ENCODE peak calls at places on chromosomes 5 and 9, in six cellular contexts. One of them, this sample, is unnamed.

GRCh38 chr9:137611623-137612609 is 6.4 kb downstream of the ARRDC1 start:
- DNase-seq in A549: peak
- DNase-seq in IMR-90: peak
- DNase-seq in GM12878: no peak
- DNase-seq in K562: peak
- DNase-seq in HepG2: peak
- DNase-seq in this sample: peak

GRCh38 chr9:15999422-16000339 is 446.8 kb downstream of the CCDC171 start:
- DNase-seq in A549: peak
- DNase-seq in IMR-90: peak
- DNase-seq in GM12878: no peak
- DNase-seq in K562: no peak
- DNase-seq in HepG2: no peak
- DNase-seq in this sample: peak

GRCh38 chr5:61229416-61229815 is 67.1 kb upstream of the SMIM15 start:
- DNase-seq in A549: no peak
- DNase-seq in IMR-90: no peak
- DNase-seq in GM12878: no peak
- DNase-seq in K562: no peak
- DNase-seq in HepG2: no peak
- DNase-seq in this sample: no peak

GRCh38 chr5:543755-544674 is 19.8 kb upstream of the SLC9A3 start:
- DNase-seq in A549: no peak
- DNase-seq in IMR-90: no peak
- DNase-seq in GM12878: peak
- DNase-seq in K562: no peak
- DNase-seq in HepG2: no peak
- DNase-seq in this sample: no peak

GRCh38 chr5:11564716-11565115 is 339.5 kb downstream of the CTNND2 start:
- DNase-seq in A549: no peak
- DNase-seq in IMR-90: no peak
- DNase-seq in GM12878: no peak
- DNase-seq in K562: no peak
- DNase-seq in HepG2: no peak
- DNase-seq in this sample: no peak

GRCh38 chr5:38551020-38552017 is 5.1 kb downstream of the LIFR start:
- DNase-seq in A549: peak
- DNase-seq in IMR-90: peak
- DNase-seq in GM12878: no peak
- DNase-seq in K562: peak
- DNase-seq in HepG2: peak
- DNase-seq in this sample: peak

GRCh38 chr9:124471761-124472160 is 21.5 kb downstream of the ADGRD2 start:
- DNase-seq in A549: no peak
- DNase-seq in IMR-90: no peak
- DNase-seq in GM12878: no peak
- DNase-seq in K562: no peak
- DNase-seq in HepG2: no peak
- DNase-seq in this sample: no peak

GRCh38 chr5:69418559-69418958 is 3.6 kb downstream of the MARVELD2 start:
- DNase-seq in A549: no peak
- DNase-seq in IMR-90: no peak
- DNase-seq in GM12878: no peak
- DNase-seq in K562: no peak
- DNase-seq in HepG2: no peak
- DNase-seq in this sample: no peak

GRCh38 chr5:102863764-102864560 is 108.9 kb downstream of the PAM start:
- DNase-seq in A549: no peak
- DNase-seq in IMR-90: peak
- DNase-seq in GM12878: no peak
- DNase-seq in K562: no peak
- DNase-seq in HepG2: no peak
- DNase-seq in this sample: no peak

GRCh38 chr9:116190997-116191396 is 37.4 kb downstream of the PAPPA start:
- DNase-seq in A549: no peak
- DNase-seq in IMR-90: peak
- DNase-seq in GM12878: no peak
- DNase-seq in K562: no peak
- DNase-seq in HepG2: no peak
- DNase-seq in this sample: no peak

GRCh38 chr5:131316026-131316425 is 52.2 kb downstream of the CDC42SE2 start:
- DNase-seq in A549: no peak
- DNase-seq in IMR-90: no peak
- DNase-seq in GM12878: no peak
- DNase-seq in K562: no peak
- DNase-seq in HepG2: no peak
- DNase-seq in this sample: no peak

GRCh38 chr9:7636297-7636696 is 163.3 kb downstream of the DMAC1 start:
- DNase-seq in A549: no peak
- DNase-seq in IMR-90: no peak
- DNase-seq in GM12878: no peak
- DNase-seq in K562: no peak
- DNase-seq in HepG2: no peak
- DNase-seq in this sample: no peak

GRCh38 chr5:135008981-135009735 is 24.9 kb downstream of the PITX1 start:
- DNase-seq in A549: no peak
- DNase-seq in IMR-90: no peak
- DNase-seq in GM12878: no peak
- DNase-seq in K562: no peak
- DNase-seq in HepG2: no peak
- DNase-seq in this sample: peak

GRCh38 chr5:142427529-142427928 is 102.7 kb upstream of the SPRY4 start:
- DNase-seq in A549: no peak
- DNase-seq in IMR-90: no peak
- DNase-seq in GM12878: no peak
- DNase-seq in K562: no peak
- DNase-seq in HepG2: no peak
- DNase-seq in this sample: no peak

GRCh38 chr5:142426129-142426641 is 101.4 kb upstream of the SPRY4 start:
- DNase-seq in A549: no peak
- DNase-seq in IMR-90: peak
- DNase-seq in GM12878: no peak
- DNase-seq in K562: no peak
- DNase-seq in HepG2: no peak
- DNase-seq in this sample: no peak

GRCh38 chr5:142428036-142428772 is 103.4 kb upstream of the SPRY4 start:
- DNase-seq in A549: no peak
- DNase-seq in IMR-90: no peak
- DNase-seq in GM12878: no peak
- DNase-seq in K562: no peak
- DNase-seq in HepG2: no peak
- DNase-seq in this sample: no peak

GRCh38 chr5:142426676-142427364 is 102.0 kb upstream of the SPRY4 start:
- DNase-seq in A549: no peak
- DNase-seq in IMR-90: no peak
- DNase-seq in GM12878: no peak
- DNase-seq in K562: no peak
- DNase-seq in HepG2: no peak
- DNase-seq in this sample: no peak

DNA sequence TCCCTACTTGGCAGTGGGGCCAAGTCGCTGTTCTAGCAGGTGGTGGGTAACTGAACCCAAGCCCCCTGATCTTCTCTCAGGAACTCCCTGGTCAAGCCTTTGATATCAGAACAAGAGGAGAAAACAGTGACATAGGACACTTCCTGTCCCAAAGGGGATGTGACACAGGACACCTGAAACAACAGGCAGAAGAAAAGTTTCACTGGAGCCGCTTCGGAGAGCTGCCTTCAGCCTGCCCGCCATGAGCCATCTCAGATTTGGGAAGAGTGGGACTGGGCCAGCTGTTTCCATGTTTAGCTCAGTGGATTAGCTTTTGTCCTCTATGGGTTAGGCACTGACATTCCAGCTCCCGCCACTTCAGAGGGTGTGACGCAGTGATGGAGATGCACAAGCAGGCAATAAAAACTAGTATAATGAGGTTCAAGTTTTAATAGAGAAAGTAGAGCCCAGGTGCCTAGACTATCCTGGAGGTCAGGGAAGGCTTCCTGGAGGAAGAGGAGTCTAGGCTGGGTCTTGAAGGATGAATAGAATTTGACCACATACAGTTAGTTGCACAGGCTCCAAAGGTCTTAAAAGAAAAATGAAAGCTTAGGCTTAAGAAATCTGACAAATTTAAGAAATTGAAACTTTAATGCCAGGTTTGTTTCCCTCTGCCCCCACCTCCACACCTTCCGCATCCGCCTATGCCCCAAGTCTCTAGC is 104.1 kb upstream of the SPRY4 start:
- DNase-seq in A549: no peak
- DNase-seq in IMR-90: no peak
- DNase-seq in GM12878: no peak
- DNase-seq in K562: no peak
- DNase-seq in HepG2: no peak
- DNase-seq in this sample: no peak
- TF ChIP-seq RFX5 in A549: no peak
- TF ChIP-seq RFX5 in IMR-90: no peak
- TF ChIP-seq RFX5 in GM12878: no peak
- TF ChIP-seq RFX5 in K562: no peak
- TF ChIP-seq RFX5 in HepG2: no peak
- TF ChIP-seq RFX5 in this sample: no peak

DNA sequence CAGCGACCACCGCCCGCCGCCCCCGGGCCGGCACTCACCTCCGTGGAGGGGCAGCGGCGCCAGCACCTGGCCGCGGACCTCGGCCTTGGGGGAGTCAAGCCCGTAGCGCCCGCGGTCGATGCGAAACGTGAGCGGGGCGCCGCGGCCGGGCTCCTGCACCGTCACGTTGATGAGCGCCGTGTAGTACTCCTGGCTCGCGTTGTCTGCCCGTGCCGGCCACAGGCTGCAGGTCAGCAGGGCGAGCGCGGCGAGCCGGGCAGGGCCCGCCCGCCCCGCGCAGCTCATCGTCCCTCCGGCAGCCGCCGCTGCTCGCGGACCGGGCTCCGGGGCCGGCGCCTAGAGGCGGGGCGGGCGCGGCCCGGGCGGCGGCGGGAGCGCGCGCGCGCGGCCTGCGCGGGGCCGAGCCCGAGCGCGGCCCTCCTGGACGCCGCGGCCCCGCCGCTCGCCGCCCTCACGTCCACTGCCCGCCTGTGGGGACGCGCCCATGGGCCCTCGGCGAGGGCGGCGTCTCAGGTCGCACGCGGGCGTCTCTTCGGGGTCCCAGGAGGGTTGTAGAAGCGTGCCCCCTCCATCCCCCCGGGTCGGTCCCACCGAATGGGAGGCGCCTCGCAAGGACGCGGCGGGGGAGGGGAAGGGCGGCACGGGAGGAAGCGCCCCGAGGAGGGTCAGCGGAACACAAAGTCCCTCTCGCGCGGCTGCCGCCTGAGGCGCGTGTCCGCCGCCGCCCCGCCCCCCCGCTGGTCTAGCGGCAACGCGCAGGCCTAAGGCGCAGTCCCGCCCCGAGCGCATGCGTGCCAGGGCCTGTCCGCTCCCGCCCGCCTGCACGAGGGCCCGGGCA is at the start of gene RNF130:
- DNase-seq in A549: peak
- DNase-seq in IMR-90: peak
- DNase-seq in GM12878: peak
- DNase-seq in K562: peak
- DNase-seq in HepG2: peak
- DNase-seq in this sample: peak
- TF ChIP-seq SMC3 in A549: no peak
- TF ChIP-seq SMC3 in IMR-90: no peak
- TF ChIP-seq SMC3 in GM12878: no peak
- TF ChIP-seq SMC3 in K562: no peak
- TF ChIP-seq SMC3 in HepG2: no peak
- TF ChIP-seq SMC3 in this sample: no peak

GRCh38 chr5:115843444-115844130 is 1.9 kb downstream of the AP3S1 start:
- DNase-seq in A549: no peak
- DNase-seq in IMR-90: no peak
- DNase-seq in GM12878: no peak
- DNase-seq in K562: no peak
- DNase-seq in HepG2: no peak
- DNase-seq in this sample: no peak

GRCh38 chr5:115844321-115844817 is 2.6 kb downstream of the AP3S1 start:
- DNase-seq in A549: no peak
- DNase-seq in IMR-90: no peak
- DNase-seq in GM12878: no peak
- DNase-seq in K562: no peak
- DNase-seq in HepG2: peak
- DNase-seq in this sample: no peak

GRCh38 chr5:115849258-115849798 is 7.6 kb downstream of the AP3S1 start:
- DNase-seq in A549: no peak
- DNase-seq in IMR-90: no peak
- DNase-seq in GM12878: no peak
- DNase-seq in K562: no peak
- DNase-seq in HepG2: no peak
- DNase-seq in this sample: no peak

GRCh38 chr5:115850771-115851416 is 9.2 kb downstream of the AP3S1 start:
- DNase-seq in A549: no peak
- DNase-seq in IMR-90: peak
- DNase-seq in GM12878: no peak
- DNase-seq in K562: no peak
- DNase-seq in HepG2: no peak
- DNase-seq in this sample: no peak

DNA sequence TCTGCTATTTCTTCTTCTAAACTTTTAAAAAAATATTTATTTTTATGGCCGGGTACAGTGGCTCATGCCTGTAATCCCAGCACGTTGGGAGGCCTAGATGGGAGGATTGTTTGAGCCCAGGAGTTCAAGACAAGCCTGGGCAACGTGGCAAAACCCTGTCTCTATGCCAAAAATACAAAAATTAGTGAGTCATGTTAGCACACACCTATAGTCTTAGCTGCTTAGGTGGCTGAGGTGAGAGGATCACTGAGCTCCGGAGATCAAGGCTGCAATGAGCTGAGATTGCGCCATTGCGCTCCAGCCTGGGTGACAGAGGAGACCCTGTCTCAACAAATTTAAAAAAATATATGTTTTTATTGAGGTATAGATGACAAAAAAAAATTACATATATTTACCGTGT is 5.6 kb downstream of the AP3S1 start:
- DNase-seq in A549: no peak
- DNase-seq in IMR-90: no peak
- DNase-seq in GM12878: no peak
- DNase-seq in K562: no peak
- DNase-seq in HepG2: no peak
- DNase-seq in this sample: no peak
- TF ChIP-seq RFX5 in A549: no peak
- TF ChIP-seq RFX5 in IMR-90: no peak
- TF ChIP-seq RFX5 in GM12878: no peak
- TF ChIP-seq RFX5 in K562: no peak
- TF ChIP-seq RFX5 in HepG2: no peak
- TF ChIP-seq RFX5 in this sample: no peak

DNA sequence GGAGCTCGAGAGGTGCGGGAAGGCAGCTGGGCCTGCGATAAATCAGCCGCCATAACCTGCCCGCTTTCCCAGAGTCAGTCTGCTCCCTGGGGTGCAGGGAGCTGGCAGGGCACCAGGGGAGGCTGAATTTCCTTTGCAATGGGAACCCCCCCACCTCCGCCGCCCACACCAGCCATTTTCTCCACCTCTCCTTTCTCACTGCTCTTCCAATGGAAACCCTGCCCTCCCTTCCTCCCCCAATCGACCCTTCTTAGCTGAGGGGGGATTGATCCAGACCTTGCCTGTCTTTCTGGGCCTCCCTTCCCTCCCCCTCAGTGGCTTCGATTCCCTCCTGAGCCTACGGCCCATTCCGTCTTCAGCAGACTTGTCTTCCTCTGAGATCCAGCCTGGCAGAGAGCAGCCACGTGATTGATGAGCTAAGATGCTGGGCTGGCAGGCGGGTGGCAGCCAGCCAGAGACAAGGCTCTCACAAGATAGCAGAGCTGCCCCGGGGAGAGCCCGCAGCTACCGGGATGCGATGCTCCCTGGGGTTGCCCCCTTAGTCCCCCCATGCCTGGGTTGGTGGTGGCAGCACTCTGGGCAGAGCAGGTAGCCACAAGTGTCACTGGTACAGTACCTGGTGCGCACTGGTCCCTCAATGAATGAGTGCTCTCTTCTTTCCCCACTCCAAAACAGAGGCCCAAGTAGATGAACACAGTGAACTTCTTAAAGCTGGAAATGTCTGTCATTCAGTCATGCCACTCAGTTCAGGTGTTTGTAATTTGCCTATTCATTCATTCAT is 53.7 kb upstream of the FABP6 start:
- DNase-seq in A549: no peak
- DNase-seq in IMR-90: peak
- DNase-seq in GM12878: no peak
- DNase-seq in K562: no peak
- DNase-seq in HepG2: no peak
- DNase-seq in this sample: peak
- TF ChIP-seq SMC3 in A549: no peak
- TF ChIP-seq SMC3 in IMR-90: no peak
- TF ChIP-seq SMC3 in GM12878: no peak
- TF ChIP-seq SMC3 in K562: no peak
- TF ChIP-seq SMC3 in HepG2: no peak
- TF ChIP-seq SMC3 in this sample: no peak

This sample was measured in SK-N-SH.